ENCODE peak calls at places on chromosomes 3 and 15, in six cellular contexts. U, B, A, I, C and N are unnamed samples.

GRCh38 chr3:134641671-134642300 is 9.0 kb downstream of the KY start:
- DNase-seq in U (no peak), B (no peak), A (no peak), I (no peak), C (no peak), N (no peak)

GRCh38 chr3:183215591-183216202 is 37.4 kb upstream of the B3GNT5 start:
- DNase-seq in U (no peak), B (no peak), A (no peak), I (no peak), C (no peak), N (no peak)

GRCh38 chr3:57446318-57446841 is 97.8 kb downstream of the DNAH12 start:
- DNase-seq in U (peak), B (no peak), A (no peak), I (no peak), C (no peak), N (no peak)

GRCh38 chr3:109413049-109413448 is 75.7 kb upstream of the DPPA4 start:
- DNase-seq in U (peak), B (no peak), A (no peak), I (no peak), C (no peak), N (no peak)

GRCh38 chr15:49810651-49811175 is 189.9 kb downstream of the DTWD1 start:
- DNase-seq in U (no peak), B (no peak), A (no peak), I (no peak), C (no peak), N (no peak)

GRCh38 chr3:63639821-63640220 is 12.7 kb upstream of the SNTN start:
- DNase-seq in U (no peak), B (no peak), A (no peak), I (no peak), C (no peak), N (no peak)

GRCh38 chr3:127089487-127090145 is 103.3 kb upstream of the PRR23E start:
- DNase-seq in U (no peak), B (no peak), A (no peak), I (peak), C (no peak), N (no peak)

GRCh38 chr15:81037952-81038743 is 37.4 kb downstream of the TLNRD1 start:
- DNase-seq in U (no peak), B (no peak), A (no peak), I (no peak), C (no peak), N (no peak)

GRCh38 chr3:98561727-98562521 is 30.1 kb downstream of the GPR15 start:
- DNase-seq in U (no peak), B (no peak), A (no peak), I (no peak), C (no peak), N (no peak)

GRCh38 chr3:126197854-126198584 is 17.6 kb upstream of the ALDH1L1 start:
- DNase-seq in U (peak), B (no peak), A (peak), I (peak), C (no peak), N (no peak)

GRCh38 chr15:87267798-87268197 is 988.7 kb downstream of the NTRK3 start:
- DNase-seq in U (peak), B (no peak), A (no peak), I (no peak), C (no peak), N (no peak)